ENCODE peak calls at places on chromosomes 7 and 10, in five cellular contexts. R is left ventricle myocardium inferior, P is IMR-90, Q is hepatocyte, H is lower lobe of right lung. M is an unnamed sample.

GRCh38 chr7:18400726-18401125 is 94.8 kb upstream of the HDAC9 start:
- DNase-seq in R (no peak), P (peak; percentile 58), Q (no peak), H (no peak), M (no peak)

GRCh38 chr10:15419279-15419874 is 48.3 kb upstream of the FAM171A1 start:
- DNase-seq in R (no peak), P (peak; percentile 42), Q (peak; percentile 75), H (no peak), M (peak; percentile 81)

GRCh38 chr7:2224934-2225333 is 7.8 kb downstream of the MAD1L1 start:
- DNase-seq in R (peak; percentile 30), P (no peak), Q (no peak), H (peak; percentile 76), M (no peak)

GRCh38 chr10:7795605-7796004 is 7.6 kb downstream of the ATP5F1C start:
- DNase-seq in R (no peak), P (peak; percentile 51), Q (peak; percentile 75), H (no peak), M (no peak)

GRCh38 chr10:17764142-17764541 is 12.1 kb downstream of the TMEM236 start:
- DNase-seq in R (no peak), P (no peak), Q (no peak), H (no peak), M (no peak)

GRCh38 chr10:101087965-101088364 is 26.2 kb downstream of the KAZALD1 start:
- DNase-seq in R (no peak), P (no peak), Q (no peak), H (no peak), M (no peak)

GRCh38 chr7:17716816-17717215 is 223.5 kb downstream of the SNX13 start:
- DNase-seq in R (no peak), P (no peak), Q (no peak), H (no peak), M (no peak)

GRCh38 chr7:139871276-139871675 is 42.2 kb downstream of the TBXAS1 start:
- DNase-seq in R (no peak), P (peak; percentile 78), Q (no peak), H (no peak), M (peak; percentile 4)

GRCh38 chr7:42110333-42110732 is 126.7 kb downstream of the GLI3 start:
- DNase-seq in R (no peak), P (no peak), Q (no peak), H (no peak), M (no peak)

GRCh38 chr10:128938488-128938887 is 528.6 kb upstream of the MGMT start:
- DNase-seq in R (no peak), P (no peak), Q (no peak), H (no peak), M (no peak)

GRCh38 chr10:114869500-114869899 is 47.9 kb downstream of the FHIP2A start:
- DNase-seq in R (no peak), P (peak; percentile 87), Q (no peak), H (no peak), M (peak; percentile 79)

GRCh38 chr10:44960098-44960480 is 487 bp downstream of the RASSF4 start:
- DNase-seq in R (no peak), P (no peak), Q (no peak), H (no peak), M (no peak)

GRCh38 chr7:108406474-108406873 is 49.8 kb downstream of the NRCAM start:
- DNase-seq in R (no peak), P (peak; percentile 22), Q (peak; percentile 30), H (no peak), M (peak; percentile 62)

GRCh38 chr7:82323806-82324205 is 119.8 kb downstream of the CACNA2D1 start:
- DNase-seq in R (no peak), P (peak; percentile 38), Q (no peak), H (no peak), M (no peak)

GRCh38 chr10:36254191-36254590 is 612.1 kb upstream of the FZD8 start:
- DNase-seq in R (peak; percentile 80), P (peak; percentile 16), Q (no peak), H (peak; percentile 44), M (peak; percentile 2)

GRCh38 chr10:98924526-98924925 is 311.1 kb downstream of the HPSE2 start:
- DNase-seq in R (no peak), P (no peak), Q (no peak), H (no peak), M (no peak)

GRCh38 chr10:127150136-127150535 is 46.3 kb downstream of the INSYN2A start:
- DNase-seq in R (no peak), P (peak; percentile 75), Q (no peak), H (no peak), M (peak; percentile 21)

GRCh38 chr10:11234857-11235640 is 217.4 kb downstream of the CELF2 start:
- DNase-seq in R (no peak), P (no peak), Q (no peak), H (no peak), M (no peak)

GRCh38 chr7:104240400-104240799 is 32.6 kb upstream of the ORC5 start:
- DNase-seq in R (no peak), P (no peak), Q (no peak), H (no peak), M (no peak)

GRCh38 chr7:39084344-39084743 is 106.6 kb downstream of the POU6F2 start:
- DNase-seq in R (no peak), P (no peak), Q (no peak), H (no peak), M (no peak)

GRCh38 chr10:103154464-103155299 is 38.4 kb downstream of the NT5C2 start:
- DNase-seq in R (no peak), P (no peak), Q (no peak), H (no peak), M (peak; percentile 40)

GRCh38 chr7:55052726-55053431 is 34.1 kb downstream of the EGFR start:
- DNase-seq in R (no peak), P (peak; percentile 84), Q (no peak), H (no peak), M (peak; percentile 51)

GRCh38 chr7:29372351-29372931 is 177.9 kb downstream of the CHN2 start:
- DNase-seq in R (no peak), P (no peak), Q (no peak), H (no peak), M (no peak)

GRCh38 chr10:3173173-3173878 is 744 bp upstream of the PITRM1 start:
- DNase-seq in R (peak; percentile 70), P (no peak), Q (no peak), H (peak; percentile 95), M (no peak)

GRCh38 chr10:29689001-29689400 is 54.2 kb upstream of the SVIL start:
- DNase-seq in R (no peak), P (peak; percentile 84), Q (no peak), H (no peak), M (peak; percentile 55)

GRCh38 chr10:99329238-99329890 is at the start of gene CNNM1:
- DNase-seq in R (no peak), P (no peak), Q (peak; percentile 73), H (peak; percentile 52), M (peak; percentile 58)

GRCh38 chr10:127871631-127872010 is 21.1 kb downstream of the CLRN3 start:
- DNase-seq in R (no peak), P (no peak), Q (no peak), H (no peak), M (no peak)

GRCh38 chr7:122622682-122623081 is 76.2 kb downstream of the RNF133 start:
- DNase-seq in R (no peak), P (no peak), Q (no peak), H (no peak), M (no peak)

GRCh38 chr7:85682819-85683218 is 496.0 kb upstream of the SEMA3D start:
- DNase-seq in R (no peak), P (peak; percentile 8), Q (no peak), H (no peak), M (peak; percentile 64)

GRCh38 chr10:102763037-102763607 is 19.4 kb downstream of the WBP1L start:
- DNase-seq in R (no peak), P (no peak), Q (no peak), H (no peak), M (no peak)

DNA sequence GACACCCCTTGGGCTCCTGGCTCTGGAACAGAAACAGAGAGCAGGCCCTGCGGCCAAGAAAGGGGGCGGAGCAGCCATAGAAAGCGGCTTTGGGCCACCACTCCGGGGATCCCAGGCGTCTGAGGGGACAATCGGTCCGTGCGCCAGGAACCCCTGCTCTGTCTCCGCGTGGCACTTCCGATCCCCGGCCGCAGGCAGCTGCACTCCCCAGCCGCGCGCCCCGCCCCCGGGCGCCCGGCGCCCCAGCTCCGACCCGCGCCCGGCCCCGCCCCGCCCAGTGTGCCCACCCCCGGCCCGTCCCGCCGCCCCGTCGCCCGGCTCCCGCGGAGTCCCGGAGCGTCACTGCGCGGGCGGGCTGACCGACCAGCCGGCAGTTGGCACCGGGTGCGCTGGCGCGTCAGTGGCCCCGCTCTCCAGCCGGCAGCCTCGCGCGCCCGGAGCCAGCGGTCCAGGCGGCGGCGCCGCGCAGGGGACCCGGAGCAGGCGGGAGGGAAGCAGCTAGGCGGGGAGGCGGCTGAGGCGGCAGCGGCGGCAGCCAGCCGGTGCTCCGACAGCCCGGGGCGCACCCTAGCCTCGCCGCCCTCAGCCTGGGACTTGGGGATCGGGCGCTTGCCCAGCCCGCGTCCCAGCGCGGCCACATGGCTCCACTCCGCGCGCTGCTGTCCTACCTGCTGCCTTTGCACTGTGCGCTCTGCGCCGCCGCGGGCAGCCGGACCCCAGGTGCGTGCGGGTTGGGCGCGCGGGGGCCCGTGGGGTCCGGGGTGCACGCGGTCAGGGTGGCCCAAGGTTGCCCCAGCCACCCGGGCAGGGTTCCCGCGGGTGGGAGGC is at the start of gene ADAMTS14:
- DNase-seq in R (peak; percentile 49), P (no peak), Q (peak; percentile 62), H (no peak), M (peak; percentile 84)
- H3K4me3 ChIP-seq in R (peak within 1 kb of the TSS; percentile 67), P (peak within 1 kb of the TSS; percentile 57), Q (no peak within 1 kb of the TSS), H (peak within 1 kb of the TSS; percentile 43), M (peak within 1 kb of the TSS; percentile 76)

GRCh38 chr7:36203081-36203775 is 50.2 kb downstream of the EEPD1 start:
- DNase-seq in R (no peak), P (no peak), Q (no peak), H (no peak), M (no peak)
- H3K4me1 ChIP-seq in R (peaks cover 74% of the 10 kb centered on the region), P (peaks cover 47% of the 10 kb centered on the region), Q (peaks cover 38% of the 10 kb centered on the region), H (peaks cover 31% of the 10 kb centered on the region), M (peaks cover 13% of the 10 kb centered on the region)

DNA sequence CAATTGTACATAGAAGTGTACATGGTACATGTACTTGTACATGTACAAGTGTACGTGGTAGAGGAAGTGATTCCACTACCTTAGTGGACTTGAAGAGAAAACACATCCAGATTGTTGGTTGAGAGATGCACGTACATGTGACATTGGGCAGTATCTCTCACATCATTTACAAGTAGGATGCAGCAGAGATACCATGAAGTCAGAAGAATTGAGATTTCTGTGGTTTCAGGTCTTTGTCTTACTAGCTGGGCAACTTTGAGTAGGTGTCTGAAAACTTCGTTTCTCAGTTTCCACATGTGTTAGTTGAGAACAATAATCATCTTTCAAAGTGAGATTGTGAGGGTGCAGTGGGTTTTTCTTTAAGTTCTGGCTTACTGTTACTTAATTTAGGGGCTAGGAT is 21.5 kb downstream of the CLDN12 start:
- DNase-seq in R (no peak), P (no peak), Q (no peak), H (no peak), M (no peak)
- H3K4me3 ChIP-seq in R (no peak overlapping the region), P (no peak overlapping the region), Q (no peak overlapping the region), H (no peak overlapping the region), M (no peak overlapping the region)

GRCh38 chr10:69332278-69333010 is 54.1 kb downstream of the HK1 start:
- DNase-seq in R (no peak), P (no peak), Q (no peak), H (no peak), M (no peak)

GRCh38 chr10:69327463-69328345 is 49.4 kb downstream of the HK1 start:
- DNase-seq in R (peak; percentile 77), P (peak; percentile 63), Q (peak; percentile 55), H (peak; percentile 86), M (peak; percentile 81)

GRCh38 chr10:69328346-69328687 is 50.0 kb downstream of the HK1 start:
- DNase-seq in R (no peak), P (no peak), Q (no peak), H (no peak), M (no peak)

GRCh38 chr10:69331161-69331560 is 52.9 kb downstream of the HK1 start:
- DNase-seq in R (no peak), P (no peak), Q (no peak), H (no peak), M (no peak)

GRCh38 chr10:69329721-69330178 is 51.5 kb downstream of the HK1 start:
- DNase-seq in R (no peak), P (no peak), Q (no peak), H (no peak), M (no peak)
- H3K4me1 ChIP-seq in R (peaks cover 100% of the 10 kb centered on the region), P (peaks cover 13% of the 10 kb centered on the region), Q (peaks cover 40% of the 10 kb centered on the region), H (peaks cover 76% of the 10 kb centered on the region), M (peaks cover 66% of the 10 kb centered on the region)

M was measured in adipocyte.